ENCODE peak calls at places on chromosomes 13 and 19, in seven cellular contexts. One of them, this sample, is unnamed.

GRCh38 chr13:98508280-98509074 is 68.4 kb downstream of the STK24 start:
- DNase-seq in activated T-cell treated with anti-CD3 and anti-CD28 coated beads, Interleukin-2, amount 50 U/mL, for 72 hours: no peak
- DNase-seq in NCI-H82: no peak
- DNase-seq in Calu3: no peak
- DNase-seq in activated CD8-positive, alpha-beta memory T cell treated with anti-CD3 and anti-CD28 coated beads for 48 hours: no peak
- DNase-seq in NCI-H1092: no peak
- DNase-seq in activated CD4-positive, alpha-beta T cell treated with anti-CD3 and anti-CD28 coated beads, Interleukin-2, amount 50 U/mL, for 1 hour: no peak
- DNase-seq in this sample: no peak

GRCh38 chr13:48942131-48942530 is 33.6 kb upstream of the FNDC3A start:
- DNase-seq in NCI-H82: no peak
- DNase-seq in activated CD8-positive, alpha-beta memory T cell treated with anti-CD3 and anti-CD28 coated beads for 48 hours: no peak
- DNase-seq in activated CD4-positive, alpha-beta T cell treated with anti-CD3 and anti-CD28 coated beads, Interleukin-2, amount 50 U/mL, for 1 hour: no peak
- DNase-seq in NCI-H1092: no peak
- DNase-seq in activated T-cell treated with anti-CD3 and anti-CD28 coated beads, Interleukin-2, amount 50 U/mL, for 72 hours: no peak
- DNase-seq in Calu3: no peak
- DNase-seq in this sample: no peak

GRCh38 chr19:662962-663681 is at the start of gene RNF126:
- DNase-seq in NCI-H82: peak; percentile 88
- DNase-seq in activated CD8-positive, alpha-beta memory T cell treated with anti-CD3 and anti-CD28 coated beads for 48 hours: peak; percentile 93
- DNase-seq in activated CD4-positive, alpha-beta T cell treated with anti-CD3 and anti-CD28 coated beads, Interleukin-2, amount 50 U/mL, for 1 hour: peak; percentile 94
- DNase-seq in Calu3: peak; percentile 86
- DNase-seq in activated T-cell treated with anti-CD3 and anti-CD28 coated beads, Interleukin-2, amount 50 U/mL, for 72 hours: peak; percentile 90
- DNase-seq in NCI-H1092: peak; percentile 91
- DNase-seq in this sample: peak; percentile 87

GRCh38 chr19:8361921-8362793 is 1.8 kb upstream of the ANGPTL4 start:
- DNase-seq in activated T-cell treated with anti-CD3 and anti-CD28 coated beads, Interleukin-2, amount 50 U/mL, for 72 hours: peak; percentile 37
- DNase-seq in NCI-H1092: peak; percentile 48
- DNase-seq in Calu3: peak; percentile 90
- DNase-seq in activated CD4-positive, alpha-beta T cell treated with anti-CD3 and anti-CD28 coated beads, Interleukin-2, amount 50 U/mL, for 1 hour: no peak
- DNase-seq in NCI-H82: no peak
- DNase-seq in activated CD8-positive, alpha-beta memory T cell treated with anti-CD3 and anti-CD28 coated beads for 48 hours: no peak
- DNase-seq in this sample: no peak

GRCh38 chr19:55563261-55563690 is 17.4 kb downstream of the ZNF579 start:
- DNase-seq in activated CD8-positive, alpha-beta memory T cell treated with anti-CD3 and anti-CD28 coated beads for 48 hours: no peak
- DNase-seq in Calu3: no peak
- DNase-seq in activated T-cell treated with anti-CD3 and anti-CD28 coated beads, Interleukin-2, amount 50 U/mL, for 72 hours: no peak
- DNase-seq in activated CD4-positive, alpha-beta T cell treated with anti-CD3 and anti-CD28 coated beads, Interleukin-2, amount 50 U/mL, for 1 hour: no peak
- DNase-seq in NCI-H82: peak; percentile 63
- DNase-seq in NCI-H1092: peak; percentile 35
- DNase-seq in this sample: no peak

GRCh38 chr19:54204767-54205468 is 4.3 kb downstream of the RPS9 start:
- DNase-seq in Calu3: no peak
- DNase-seq in activated CD8-positive, alpha-beta memory T cell treated with anti-CD3 and anti-CD28 coated beads for 48 hours: peak; percentile 10
- DNase-seq in activated T-cell treated with anti-CD3 and anti-CD28 coated beads, Interleukin-2, amount 50 U/mL, for 72 hours: no peak
- DNase-seq in activated CD4-positive, alpha-beta T cell treated with anti-CD3 and anti-CD28 coated beads, Interleukin-2, amount 50 U/mL, for 1 hour: no peak
- DNase-seq in NCI-H82: no peak
- DNase-seq in NCI-H1092: no peak
- DNase-seq in this sample: no peak

GRCh38 chr19:541699-542098 is 2.2 kb upstream of the GZMM start:
- DNase-seq in Calu3: no peak
- DNase-seq in activated CD8-positive, alpha-beta memory T cell treated with anti-CD3 and anti-CD28 coated beads for 48 hours: no peak
- DNase-seq in NCI-H82: no peak
- DNase-seq in activated CD4-positive, alpha-beta T cell treated with anti-CD3 and anti-CD28 coated beads, Interleukin-2, amount 50 U/mL, for 1 hour: no peak
- DNase-seq in NCI-H1092: no peak
- DNase-seq in activated T-cell treated with anti-CD3 and anti-CD28 coated beads, Interleukin-2, amount 50 U/mL, for 72 hours: no peak
- DNase-seq in this sample: no peak

GRCh38 chr19:45863840-45864628 is at the start of gene FOXA3:
- DNase-seq in Calu3: peak; percentile 92
- DNase-seq in activated CD8-positive, alpha-beta memory T cell treated with anti-CD3 and anti-CD28 coated beads for 48 hours: no peak
- DNase-seq in activated CD4-positive, alpha-beta T cell treated with anti-CD3 and anti-CD28 coated beads, Interleukin-2, amount 50 U/mL, for 1 hour: peak; percentile 49
- DNase-seq in NCI-H1092: no peak
- DNase-seq in NCI-H82: peak; percentile 78
- DNase-seq in activated T-cell treated with anti-CD3 and anti-CD28 coated beads, Interleukin-2, amount 50 U/mL, for 72 hours: peak; percentile 84
- DNase-seq in this sample: peak; percentile 43

GRCh38 chr13:100537486-100537885 is 51.1 kb downstream of the GGACT start:
- DNase-seq in activated CD8-positive, alpha-beta memory T cell treated with anti-CD3 and anti-CD28 coated beads for 48 hours: no peak
- DNase-seq in Calu3: no peak
- DNase-seq in activated CD4-positive, alpha-beta T cell treated with anti-CD3 and anti-CD28 coated beads, Interleukin-2, amount 50 U/mL, for 1 hour: no peak
- DNase-seq in NCI-H82: no peak
- DNase-seq in NCI-H1092: no peak
- DNase-seq in activated T-cell treated with anti-CD3 and anti-CD28 coated beads, Interleukin-2, amount 50 U/mL, for 72 hours: no peak
- DNase-seq in this sample: no peak

GRCh38 chr19:7294571-7295212 is 478 bp upstream of the INSR start:
- DNase-seq in activated T-cell treated with anti-CD3 and anti-CD28 coated beads, Interleukin-2, amount 50 U/mL, for 72 hours: peak; percentile 47
- DNase-seq in NCI-H1092: peak; percentile 43
- DNase-seq in NCI-H82: peak; percentile 84
- DNase-seq in Calu3: peak; percentile 53
- DNase-seq in activated CD4-positive, alpha-beta T cell treated with anti-CD3 and anti-CD28 coated beads, Interleukin-2, amount 50 U/mL, for 1 hour: no peak
- DNase-seq in activated CD8-positive, alpha-beta memory T cell treated with anti-CD3 and anti-CD28 coated beads for 48 hours: peak; percentile 6
- DNase-seq in this sample: no peak

GRCh38 chr19:39765091-39766076 is 13.3 kb upstream of the LEUTX start:
- DNase-seq in NCI-H1092: no peak
- DNase-seq in activated T-cell treated with anti-CD3 and anti-CD28 coated beads, Interleukin-2, amount 50 U/mL, for 72 hours: peak; percentile 22
- DNase-seq in Calu3: peak; percentile 71
- DNase-seq in NCI-H82: peak; percentile 83
- DNase-seq in activated CD8-positive, alpha-beta memory T cell treated with anti-CD3 and anti-CD28 coated beads for 48 hours: no peak
- DNase-seq in activated CD4-positive, alpha-beta T cell treated with anti-CD3 and anti-CD28 coated beads, Interleukin-2, amount 50 U/mL, for 1 hour: peak; percentile 34
- DNase-seq in this sample: peak; percentile 27

GRCh38 chr19:16293133-16294085 is 31.2 kb upstream of the KLF2 start:
- DNase-seq in activated T-cell treated with anti-CD3 and anti-CD28 coated beads, Interleukin-2, amount 50 U/mL, for 72 hours: no peak
- DNase-seq in NCI-H82: no peak
- DNase-seq in activated CD4-positive, alpha-beta T cell treated with anti-CD3 and anti-CD28 coated beads, Interleukin-2, amount 50 U/mL, for 1 hour: no peak
- DNase-seq in Calu3: peak; percentile 12
- DNase-seq in activated CD8-positive, alpha-beta memory T cell treated with anti-CD3 and anti-CD28 coated beads for 48 hours: no peak
- DNase-seq in NCI-H1092: peak; percentile 51
- DNase-seq in this sample: no peak

GRCh38 chr19:53596056-53596455 is 35.7 kb upstream of the DPRX start:
- DNase-seq in activated CD4-positive, alpha-beta T cell treated with anti-CD3 and anti-CD28 coated beads, Interleukin-2, amount 50 U/mL, for 1 hour: no peak
- DNase-seq in NCI-H1092: no peak
- DNase-seq in Calu3: no peak
- DNase-seq in activated T-cell treated with anti-CD3 and anti-CD28 coated beads, Interleukin-2, amount 50 U/mL, for 72 hours: no peak
- DNase-seq in NCI-H82: no peak
- DNase-seq in activated CD8-positive, alpha-beta memory T cell treated with anti-CD3 and anti-CD28 coated beads for 48 hours: no peak
- DNase-seq in this sample: no peak

GRCh38 chr13:83980322-83980721 is 98.0 kb upstream of the SLITRK1 start:
- DNase-seq in NCI-H1092: no peak
- DNase-seq in NCI-H82: no peak
- DNase-seq in activated CD4-positive, alpha-beta T cell treated with anti-CD3 and anti-CD28 coated beads, Interleukin-2, amount 50 U/mL, for 1 hour: no peak
- DNase-seq in activated CD8-positive, alpha-beta memory T cell treated with anti-CD3 and anti-CD28 coated beads for 48 hours: no peak
- DNase-seq in Calu3: no peak
- DNase-seq in activated T-cell treated with anti-CD3 and anti-CD28 coated beads, Interleukin-2, amount 50 U/mL, for 72 hours: no peak
- DNase-seq in this sample: no peak

GRCh38 chr13:34993470-34993869 is 51.4 kb downstream of the NBEA start:
- DNase-seq in Calu3: no peak
- DNase-seq in NCI-H1092: no peak
- DNase-seq in activated CD4-positive, alpha-beta T cell treated with anti-CD3 and anti-CD28 coated beads, Interleukin-2, amount 50 U/mL, for 1 hour: no peak
- DNase-seq in NCI-H82: no peak
- DNase-seq in activated CD8-positive, alpha-beta memory T cell treated with anti-CD3 and anti-CD28 coated beads for 48 hours: no peak
- DNase-seq in activated T-cell treated with anti-CD3 and anti-CD28 coated beads, Interleukin-2, amount 50 U/mL, for 72 hours: no peak
- DNase-seq in this sample: no peak

GRCh38 chr13:78609464-78610205 is 6.3 kb upstream of the POU4F1 start:
- DNase-seq in activated T-cell treated with anti-CD3 and anti-CD28 coated beads, Interleukin-2, amount 50 U/mL, for 72 hours: no peak
- DNase-seq in activated CD4-positive, alpha-beta T cell treated with anti-CD3 and anti-CD28 coated beads, Interleukin-2, amount 50 U/mL, for 1 hour: no peak
- DNase-seq in activated CD8-positive, alpha-beta memory T cell treated with anti-CD3 and anti-CD28 coated beads for 48 hours: no peak
- DNase-seq in NCI-H82: peak; percentile 60
- DNase-seq in NCI-H1092: peak; percentile 42
- DNase-seq in Calu3: no peak
- DNase-seq in this sample: no peak

GRCh38 chr19:11658954-11659353 is 61.7 kb downstream of the ZNF627 start:
- DNase-seq in Calu3: no peak
- DNase-seq in NCI-H82: no peak
- DNase-seq in activated CD8-positive, alpha-beta memory T cell treated with anti-CD3 and anti-CD28 coated beads for 48 hours: no peak
- DNase-seq in NCI-H1092: no peak
- DNase-seq in activated CD4-positive, alpha-beta T cell treated with anti-CD3 and anti-CD28 coated beads, Interleukin-2, amount 50 U/mL, for 1 hour: no peak
- DNase-seq in activated T-cell treated with anti-CD3 and anti-CD28 coated beads, Interleukin-2, amount 50 U/mL, for 72 hours: no peak
- DNase-seq in this sample: no peak